ENCODE peak calls at places on chromosomes 3 and 15, in seven cellular contexts. One of them, this sample, is unnamed.

GRCh38 chr15:65579762-65580161 is 31.2 kb downstream of the INTS14 start:
- DNase-seq in cardiac muscle cell: no peak
- DNase-seq in OCI-LY7: no peak
- DNase-seq in GM06990: no peak
- DNase-seq in AG09309: no peak
- DNase-seq in neural progenitor cell: no peak
- DNase-seq in mesendoderm: no peak
- DNase-seq in this sample: no peak

GRCh38 chr15:47663106-47663505 is 54.2 kb upstream of the SEMA6D start:
- DNase-seq in cardiac muscle cell: no peak
- DNase-seq in OCI-LY7: no peak
- DNase-seq in GM06990: no peak
- DNase-seq in AG09309: no peak
- DNase-seq in neural progenitor cell: no peak
- DNase-seq in mesendoderm: no peak
- DNase-seq in this sample: peak; percentile 23

GRCh38 chr3:138206196-138206595 is 19.1 kb downstream of the ARMC8 start:
- DNase-seq in cardiac muscle cell: no peak
- DNase-seq in OCI-LY7: no peak
- DNase-seq in GM06990: no peak
- DNase-seq in AG09309: no peak
- DNase-seq in neural progenitor cell: no peak
- DNase-seq in mesendoderm: no peak
- DNase-seq in this sample: no peak

GRCh38 chr3:71254658-71255057 is 328.9 kb downstream of the FOXP1 start:
- DNase-seq in cardiac muscle cell: no peak
- DNase-seq in OCI-LY7: no peak
- DNase-seq in GM06990: no peak
- DNase-seq in AG09309: no peak
- DNase-seq in neural progenitor cell: no peak
- DNase-seq in mesendoderm: no peak
- DNase-seq in this sample: no peak

GRCh38 chr3:36525115-36525711 is 144.9 kb downstream of the STAC start:
- DNase-seq in cardiac muscle cell: peak; percentile 25
- DNase-seq in OCI-LY7: no peak
- DNase-seq in GM06990: no peak
- DNase-seq in AG09309: peak; percentile 62
- DNase-seq in neural progenitor cell: no peak
- DNase-seq in mesendoderm: peak; percentile 48
- DNase-seq in this sample: no peak

GRCh38 chr15:38257676-38258075 is 5.0 kb downstream of the SPRED1 start:
- DNase-seq in cardiac muscle cell: no peak
- DNase-seq in OCI-LY7: no peak
- DNase-seq in GM06990: no peak
- DNase-seq in AG09309: no peak
- DNase-seq in neural progenitor cell: no peak
- DNase-seq in mesendoderm: no peak
- DNase-seq in this sample: no peak

GRCh38 chr3:33886015-33886414 is 87.6 kb downstream of the PDCD6IP start:
- DNase-seq in cardiac muscle cell: no peak
- DNase-seq in OCI-LY7: no peak
- DNase-seq in GM06990: no peak
- DNase-seq in AG09309: peak; percentile 24
- DNase-seq in neural progenitor cell: no peak
- DNase-seq in mesendoderm: no peak
- DNase-seq in this sample: no peak

GRCh38 chr3:66609660-66610547 is 109.1 kb upstream of the LRIG1 start:
- DNase-seq in cardiac muscle cell: peak; percentile 23
- DNase-seq in OCI-LY7: no peak
- DNase-seq in GM06990: no peak
- DNase-seq in AG09309: peak; percentile 67
- DNase-seq in neural progenitor cell: peak; percentile 88
- DNase-seq in mesendoderm: peak; percentile 72
- DNase-seq in this sample: peak; percentile 88

GRCh38 chr3:47012342-47013230 is 33.1 kb downstream of the NBEAL2 start:
- DNase-seq in cardiac muscle cell: no peak
- DNase-seq in OCI-LY7: no peak
- DNase-seq in GM06990: no peak
- DNase-seq in AG09309: no peak
- DNase-seq in neural progenitor cell: no peak
- DNase-seq in mesendoderm: no peak
- DNase-seq in this sample: no peak

GRCh38 chr15:51866751-51867150 is 37.3 kb downstream of the TMOD3 start:
- DNase-seq in cardiac muscle cell: no peak
- DNase-seq in OCI-LY7: no peak
- DNase-seq in GM06990: no peak
- DNase-seq in AG09309: no peak
- DNase-seq in neural progenitor cell: no peak
- DNase-seq in mesendoderm: no peak
- DNase-seq in this sample: no peak

GRCh38 chr3:30256474-30256873 is 349.9 kb upstream of the TGFBR2 start:
- DNase-seq in cardiac muscle cell: peak; percentile 31
- DNase-seq in OCI-LY7: no peak
- DNase-seq in GM06990: no peak
- DNase-seq in AG09309: no peak
- DNase-seq in neural progenitor cell: no peak
- DNase-seq in mesendoderm: peak; percentile 65
- DNase-seq in this sample: no peak

GRCh38 chr15:40217166-40217785 is 21.6 kb upstream of the PAK6 start:
- DNase-seq in cardiac muscle cell: peak; percentile 86
- DNase-seq in OCI-LY7: peak; percentile 77
- DNase-seq in GM06990: no peak
- DNase-seq in AG09309: peak; percentile 25
- DNase-seq in neural progenitor cell: peak; percentile 82
- DNase-seq in mesendoderm: peak; percentile 84
- DNase-seq in this sample: peak; percentile 21

GRCh38 chr3:177069514-177070329 is 127.6 kb downstream of the TBL1XR1 start:
- DNase-seq in cardiac muscle cell: no peak
- DNase-seq in OCI-LY7: no peak
- DNase-seq in GM06990: no peak
- DNase-seq in AG09309: peak; percentile 32
- DNase-seq in neural progenitor cell: no peak
- DNase-seq in mesendoderm: no peak
- DNase-seq in this sample: peak; percentile 39

GRCh38 chr3:136989781-136990524 is 32.2 kb downstream of the IL20RB start:
- DNase-seq in cardiac muscle cell: no peak
- DNase-seq in OCI-LY7: no peak
- DNase-seq in GM06990: no peak
- DNase-seq in AG09309: no peak
- DNase-seq in neural progenitor cell: no peak
- DNase-seq in mesendoderm: no peak
- DNase-seq in this sample: no peak

GRCh38 chr3:14424711-14425573 is 22.5 kb downstream of the SLC6A6 start:
- DNase-seq in cardiac muscle cell: no peak
- DNase-seq in OCI-LY7: no peak
- DNase-seq in GM06990: no peak
- DNase-seq in AG09309: no peak
- DNase-seq in neural progenitor cell: no peak
- DNase-seq in mesendoderm: peak; percentile 51
- DNase-seq in this sample: no peak

GRCh38 chr15:64681424-64682024 is 93.9 kb downstream of the RBPMS2 start:
- DNase-seq in cardiac muscle cell: peak; percentile 88
- DNase-seq in OCI-LY7: peak; percentile 44
- DNase-seq in GM06990: no peak
- DNase-seq in AG09309: no peak
- DNase-seq in neural progenitor cell: peak; percentile 87
- DNase-seq in mesendoderm: peak; percentile 92
- DNase-seq in this sample: no peak

GRCh38 chr3:107235193-107235922 is 141.9 kb upstream of the CCDC54 start:
- DNase-seq in cardiac muscle cell: no peak
- DNase-seq in OCI-LY7: no peak
- DNase-seq in GM06990: no peak
- DNase-seq in AG09309: no peak
- DNase-seq in neural progenitor cell: peak; percentile 4
- DNase-seq in mesendoderm: peak; percentile 16
- DNase-seq in this sample: no peak

GRCh38 chr3:81643721-81644120 is 117.7 kb downstream of the GBE1 start:
- DNase-seq in cardiac muscle cell: peak; percentile 45
- DNase-seq in OCI-LY7: no peak
- DNase-seq in GM06990: no peak
- DNase-seq in AG09309: peak; percentile 1
- DNase-seq in neural progenitor cell: peak; percentile 16
- DNase-seq in mesendoderm: peak; percentile 40
- DNase-seq in this sample: no peak

DNA sequence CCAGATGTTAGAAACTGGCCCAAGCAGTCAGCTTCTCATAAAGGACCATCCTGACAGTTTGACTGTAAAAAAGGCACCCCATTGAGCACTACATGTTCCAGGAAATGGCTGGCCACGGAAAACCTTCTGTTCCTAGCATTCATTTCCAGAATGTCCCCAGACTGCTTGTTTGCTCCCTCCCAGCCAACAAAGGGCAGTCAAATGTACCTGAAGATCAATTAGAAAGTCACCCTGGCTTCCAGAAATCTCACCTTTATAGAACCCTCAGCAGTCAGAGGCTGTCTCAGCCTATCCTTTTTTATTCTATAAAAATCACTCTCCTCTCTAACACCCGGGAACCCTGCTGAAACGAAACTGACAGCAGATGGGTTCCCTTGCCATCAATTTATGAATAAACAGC is 774 bp upstream of the SAMMSON start:
- DNase-seq in cardiac muscle cell: no peak
- DNase-seq in OCI-LY7: no peak
- DNase-seq in GM06990: no peak
- DNase-seq in AG09309: no peak
- DNase-seq in neural progenitor cell: no peak
- DNase-seq in mesendoderm: no peak
- DNase-seq in this sample: no peak
- H3K4me3 ChIP-seq in cardiac muscle cell: no peak overlapping the region
- H3K4me3 ChIP-seq in OCI-LY7: no peak overlapping the region
- H3K4me3 ChIP-seq in GM06990: no peak overlapping the region
- H3K4me3 ChIP-seq in AG09309: peak overlapping the region; percentile 25
- H3K4me3 ChIP-seq in neural progenitor cell: no peak overlapping the region
- H3K4me3 ChIP-seq in mesendoderm: no peak overlapping the region
- H3K4me3 ChIP-seq in this sample: no peak overlapping the region

GRCh38 chr3:111981457-111981763 is 2.6 kb downstream of the ABHD10 start:
- DNase-seq in cardiac muscle cell: no peak
- DNase-seq in OCI-LY7: no peak
- DNase-seq in GM06990: no peak
- DNase-seq in AG09309: no peak
- DNase-seq in neural progenitor cell: no peak
- DNase-seq in mesendoderm: no peak
- DNase-seq in this sample: no peak
- H3K4me3 ChIP-seq in cardiac muscle cell: no peak overlapping the region
- H3K4me3 ChIP-seq in OCI-LY7: peak overlapping the region; percentile 87
- H3K4me3 ChIP-seq in GM06990: no peak overlapping the region
- H3K4me3 ChIP-seq in AG09309: no peak overlapping the region
- H3K4me3 ChIP-seq in neural progenitor cell: peak overlapping the region; percentile 8
- H3K4me3 ChIP-seq in mesendoderm: no peak overlapping the region
- H3K4me3 ChIP-seq in this sample: no peak overlapping the region

GRCh38 chr3:174441588-174442316 is 417.4 kb upstream of the NAALADL2 start:
- DNase-seq in cardiac muscle cell: no peak
- DNase-seq in OCI-LY7: no peak
- DNase-seq in GM06990: no peak
- DNase-seq in AG09309: peak; percentile 72
- DNase-seq in neural progenitor cell: peak; percentile 74
- DNase-seq in mesendoderm: no peak
- DNase-seq in this sample: no peak

GRCh38 chr3:174440350-174440716 is 418.8 kb upstream of the NAALADL2 start:
- DNase-seq in cardiac muscle cell: peak; percentile 22
- DNase-seq in OCI-LY7: peak; percentile 10
- DNase-seq in GM06990: no peak
- DNase-seq in AG09309: peak; percentile 67
- DNase-seq in neural progenitor cell: peak; percentile 38
- DNase-seq in mesendoderm: peak; percentile 33
- DNase-seq in this sample: peak; percentile 49

GRCh38 chr3:174440741-174441587 is 418.2 kb upstream of the NAALADL2 start:
- DNase-seq in cardiac muscle cell: peak; percentile 94
- DNase-seq in OCI-LY7: peak; percentile 84
- DNase-seq in GM06990: peak; percentile 70
- DNase-seq in AG09309: peak; percentile 80
- DNase-seq in neural progenitor cell: peak; percentile 95
- DNase-seq in mesendoderm: peak; percentile 95
- DNase-seq in this sample: peak; percentile 81

GRCh38 chr3:174439621-174440349 is 419.3 kb upstream of the NAALADL2 start:
- DNase-seq in cardiac muscle cell: no peak
- DNase-seq in OCI-LY7: no peak
- DNase-seq in GM06990: no peak
- DNase-seq in AG09309: peak; percentile 99
- DNase-seq in neural progenitor cell: peak; percentile 18
- DNase-seq in mesendoderm: peak; percentile 13
- DNase-seq in this sample: peak; percentile 97

DNA sequence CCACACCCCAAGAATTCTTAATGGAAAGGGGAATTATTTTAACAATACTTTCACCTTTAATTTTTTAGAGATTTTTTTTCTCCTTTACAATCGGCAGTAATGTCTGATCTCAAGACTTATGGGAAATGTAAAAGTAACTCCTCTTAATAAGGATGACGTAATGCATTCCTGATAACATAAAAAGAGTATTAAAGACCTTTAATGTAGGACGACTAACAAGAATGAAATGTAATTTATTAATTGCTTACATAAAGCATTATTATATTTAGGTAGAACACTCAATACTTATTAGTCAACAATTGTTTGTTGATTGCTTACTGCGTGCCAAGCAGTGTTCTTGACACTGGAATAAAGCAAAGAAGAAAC is 416.8 kb upstream of the NAALADL2 start:
- DNase-seq in cardiac muscle cell: no peak
- DNase-seq in OCI-LY7: no peak
- DNase-seq in GM06990: no peak
- DNase-seq in AG09309: no peak
- DNase-seq in neural progenitor cell: no peak
- DNase-seq in mesendoderm: no peak
- DNase-seq in this sample: no peak
- H3K4me3 ChIP-seq in cardiac muscle cell: no peak overlapping the region
- H3K4me3 ChIP-seq in OCI-LY7: peak overlapping the region; percentile 77
- H3K4me3 ChIP-seq in GM06990: no peak overlapping the region
- H3K4me3 ChIP-seq in AG09309: peak overlapping the region; percentile 45
- H3K4me3 ChIP-seq in neural progenitor cell: peak overlapping the region; percentile 89
- H3K4me3 ChIP-seq in mesendoderm: no peak overlapping the region
- H3K4me3 ChIP-seq in this sample: peak overlapping the region; percentile 73

DNA sequence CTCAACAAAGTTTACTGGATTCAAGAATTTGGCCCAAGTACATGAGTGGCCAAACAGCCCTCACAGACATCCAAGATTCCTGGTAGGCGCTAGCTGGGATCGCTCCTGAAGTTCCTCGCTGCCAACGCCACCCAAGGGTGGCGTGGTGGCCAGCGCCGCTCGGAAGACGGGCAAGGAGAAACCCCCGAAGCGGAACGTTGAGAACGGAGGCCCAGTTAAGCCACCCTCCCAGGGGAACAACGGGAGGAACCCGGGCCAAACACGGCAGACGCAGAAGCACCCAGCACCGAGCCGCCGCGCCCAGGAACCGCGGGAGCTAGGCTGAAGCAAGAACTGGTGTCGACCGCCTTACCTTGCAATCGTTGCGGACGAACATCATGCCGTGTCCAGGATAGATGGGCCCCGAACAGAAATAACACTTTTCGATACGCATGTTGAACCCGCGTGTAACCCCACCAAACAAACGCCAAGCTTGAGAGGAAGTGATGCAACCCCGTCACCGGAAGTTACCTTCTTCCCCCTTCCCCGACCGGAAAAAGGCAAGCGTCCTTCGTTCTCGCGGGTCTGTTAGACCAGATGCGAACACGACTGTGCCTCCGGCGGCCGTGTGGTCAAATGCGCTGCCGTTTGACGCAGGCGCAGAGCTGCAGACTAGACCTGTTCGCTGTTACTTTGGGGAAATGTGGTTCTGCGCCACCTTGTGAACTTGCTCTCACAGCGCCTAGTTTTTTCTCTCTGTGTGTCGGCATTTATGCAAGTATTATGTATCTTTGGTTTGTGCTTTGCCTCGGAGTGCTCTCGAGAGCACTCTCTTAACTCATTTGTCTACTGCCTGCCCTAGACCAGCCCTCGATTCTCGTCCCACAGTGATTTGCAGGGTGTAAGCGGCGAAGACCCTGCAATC is at the start of gene RSL24D1:
- DNase-seq in cardiac muscle cell: peak; percentile 98
- DNase-seq in OCI-LY7: peak; percentile 99
- DNase-seq in GM06990: peak; percentile 94
- DNase-seq in AG09309: peak; percentile 94
- DNase-seq in neural progenitor cell: peak; percentile 97
- DNase-seq in mesendoderm: peak; percentile 100
- DNase-seq in this sample: peak; percentile 94
- H3K4me3 ChIP-seq in cardiac muscle cell: peak within 1 kb of the TSS; percentile 61
- H3K4me3 ChIP-seq in OCI-LY7: peak within 1 kb of the TSS; percentile 98
- H3K4me3 ChIP-seq in GM06990: peak within 1 kb of the TSS; percentile 98
- H3K4me3 ChIP-seq in AG09309: peak within 1 kb of the TSS; percentile 62
- H3K4me3 ChIP-seq in neural progenitor cell: peak within 1 kb of the TSS; percentile 80
- H3K4me3 ChIP-seq in mesendoderm: peak within 1 kb of the TSS; percentile 98
- H3K4me3 ChIP-seq in this sample: peak within 1 kb of the TSS; percentile 96

This sample was measured in skeletal muscle cell.